ENCODE peak calls at places on chromosome 4, in ten cellular contexts. K is stomach, V is suprapubic skin, J is H1, L is prostate gland, E is heart left ventricle, N is Peyer's patch, H is transverse colon, X is ovary, O is lower leg skin. I is an unnamed sample.

GRCh38 chr4:107482546-107482945 is 237.5 kb downstream of the PAPSS1 start:
- DNase-seq in K (no peak), V (no peak), J (no peak), L (no peak), E (no peak), N (no peak), H (no peak), X (no peak), O (no peak), I (no peak)

GRCh38 chr4:180805101-180805500 is 1438.1 kb upstream of the TENM3 start:
- DNase-seq in K (no peak), V (no peak), J (no peak), L (no peak), E (no peak), N (no peak), H (no peak), X (no peak), O (no peak), I (no peak)

GRCh38 chr4:172830295-172830764 is 338.3 kb upstream of the GALNT7 start:
- DNase-seq in K (no peak), V (no peak), J (no peak), L (no peak), E (no peak), N (no peak), H (no peak), X (no peak), O (no peak), I (peak; percentile 12)

GRCh38 chr4:2515835-2516550 is 20.5 kb upstream of the FAM193A start:
- DNase-seq in K (peak; percentile 79), V (no peak), J (no peak), L (no peak), E (peak; percentile 51), N (no peak), H (no peak), X (peak; percentile 72), O (no peak), I (no peak)

GRCh38 chr4:103634236-103634635 is 85.5 kb downstream of the TACR3 start:
- DNase-seq in K (no peak), V (no peak), J (no peak), L (no peak), E (no peak), N (no peak), H (no peak), X (no peak), O (no peak), I (no peak)

GRCh38 chr4:87804871-87805270 is 5.5 kb downstream of the IBSP start:
- DNase-seq in K (no peak), V (no peak), J (no peak), L (no peak), E (no peak), N (no peak), H (no peak), X (no peak), O (no peak), I (no peak)

GRCh38 chr4:110193822-110194761 is 4.3 kb downstream of the ELOVL6 start:
- DNase-seq in K (peak; percentile 81), V (peak; percentile 73), J (peak; percentile 64), L (peak; percentile 77), E (peak; percentile 49), N (peak; percentile 84), H (peak; percentile 80), X (peak; percentile 67), O (no peak), I (peak; percentile 97)

GRCh38 chr4:39706334-39706733 is 8.4 kb downstream of the UBE2K start:
- DNase-seq in K (peak; percentile 77), V (no peak), J (no peak), L (peak; percentile 14), E (peak; percentile 44), N (no peak), H (peak; percentile 59), X (no peak), O (no peak), I (peak; percentile 42)

GRCh38 chr4:45063701-45064100 is 337.3 kb upstream of the GNPDA2 start:
- DNase-seq in K (no peak), V (no peak), J (no peak), L (no peak), E (no peak), N (no peak), H (no peak), X (no peak), O (no peak), I (no peak)

GRCh38 chr4:95563638-95564337 is 15.0 kb upstream of the UNC5C start:
- DNase-seq in K (no peak), V (no peak), J (no peak), L (no peak), E (no peak), N (no peak), H (no peak), X (no peak), O (no peak), I (no peak)

GRCh38 chr4:104870495-104871228 is 276.0 kb upstream of the TET2 start:
- DNase-seq in K (no peak), V (no peak), J (no peak), L (no peak), E (no peak), N (no peak), H (no peak), X (no peak), O (no peak), I (no peak)

GRCh38 chr4:70908993-70909556 is 6.9 kb downstream of the MOB1B start:
- DNase-seq in K (no peak), V (no peak), J (no peak), L (no peak), E (no peak), N (no peak), H (no peak), X (no peak), O (no peak), I (no peak)

GRCh38 chr4:25861951-25862410 is 807 bp downstream of the SEL1L3 start:
- DNase-seq in K (no peak), V (no peak), J (no peak), L (peak; percentile 15), E (no peak), N (peak; percentile 50), H (peak; percentile 27), X (peak; percentile 39), O (no peak), I (peak; percentile 81)
- TF ChIP-seq POLR2A in K (no peak), V (no peak), J (no peak), L (no peak), E (no peak), N (no peak), H (no peak), X (no peak), O (no peak), I (peak; percentile 32)

DNA sequence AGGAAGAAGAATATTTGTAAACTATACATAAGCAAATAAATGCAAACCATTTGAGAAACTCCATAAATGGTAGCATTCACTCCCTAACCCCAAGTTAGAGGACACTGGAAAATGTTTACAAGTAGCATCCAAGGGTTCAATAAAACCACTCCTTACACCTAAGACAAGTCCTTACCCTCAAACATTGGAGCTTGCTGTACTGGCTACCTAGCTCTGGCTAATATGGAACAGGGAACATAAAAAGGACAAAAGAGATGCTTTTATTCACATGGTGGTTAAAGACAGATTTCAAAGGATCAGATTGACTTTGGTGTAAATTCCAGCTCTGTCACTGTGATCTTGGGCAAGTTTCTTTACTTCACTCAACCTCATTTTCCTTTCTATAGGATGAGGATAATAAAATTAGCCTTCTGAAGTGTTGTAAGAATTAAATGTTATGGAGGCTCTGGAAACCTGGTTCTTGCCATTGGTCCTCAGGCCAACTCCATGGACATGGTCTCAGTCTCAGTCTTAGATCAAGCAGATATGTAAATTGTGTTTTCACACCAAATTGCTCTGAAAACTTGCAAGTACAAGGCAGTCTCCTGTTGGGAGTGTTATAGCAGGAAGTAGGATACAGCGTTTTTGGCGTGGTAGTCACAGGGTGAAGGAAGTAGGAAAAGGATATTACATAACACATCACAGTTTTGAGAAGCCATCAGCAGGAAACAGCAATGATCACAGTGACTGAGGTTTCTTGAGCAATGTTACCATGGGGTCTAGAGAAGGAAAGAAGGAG is 3.3 kb downstream of the CXCL1 start:
- DNase-seq in K (no peak), V (no peak), J (no peak), L (no peak), E (no peak), N (no peak), H (no peak), X (no peak), O (no peak), I (no peak)
- TF ChIP-seq POLR2A in K (no peak), V (no peak), J (no peak), L (no peak), E (no peak), N (no peak), H (no peak), X (no peak), O (no peak), I (no peak)

GRCh38 chr4:151930372-151930771 is 169.6 kb upstream of the GATB start:
- DNase-seq in K (no peak), V (no peak), J (no peak), L (no peak), E (peak; percentile 12), N (no peak), H (no peak), X (no peak), O (no peak), I (no peak)
- TF ChIP-seq POLR2A in K (no peak), V (no peak), J (no peak), L (no peak), E (no peak), N (no peak), H (no peak), X (no peak), O (no peak), I (no peak)

GRCh38 chr4:76752911-76753494 is 144.9 kb downstream of the SOWAHB start:
- DNase-seq in K (no peak), V (no peak), J (no peak), L (no peak), E (no peak), N (no peak), H (no peak), X (no peak), O (no peak), I (no peak)

GRCh38 chr4:76751612-76752343 is 146.2 kb downstream of the SOWAHB start:
- DNase-seq in K (no peak), V (no peak), J (no peak), L (no peak), E (no peak), N (no peak), H (no peak), X (no peak), O (no peak), I (no peak)

GRCh38 chr4:76755756-76756155 is 142.2 kb downstream of the SOWAHB start:
- DNase-seq in K (no peak), V (no peak), J (no peak), L (no peak), E (no peak), N (no peak), H (no peak), X (no peak), O (no peak), I (no peak)

GRCh38 chr4:76754439-76754838 is 143.5 kb downstream of the SOWAHB start:
- DNase-seq in K (no peak), V (no peak), J (no peak), L (no peak), E (no peak), N (no peak), H (no peak), X (no peak), O (no peak), I (no peak)

DNA sequence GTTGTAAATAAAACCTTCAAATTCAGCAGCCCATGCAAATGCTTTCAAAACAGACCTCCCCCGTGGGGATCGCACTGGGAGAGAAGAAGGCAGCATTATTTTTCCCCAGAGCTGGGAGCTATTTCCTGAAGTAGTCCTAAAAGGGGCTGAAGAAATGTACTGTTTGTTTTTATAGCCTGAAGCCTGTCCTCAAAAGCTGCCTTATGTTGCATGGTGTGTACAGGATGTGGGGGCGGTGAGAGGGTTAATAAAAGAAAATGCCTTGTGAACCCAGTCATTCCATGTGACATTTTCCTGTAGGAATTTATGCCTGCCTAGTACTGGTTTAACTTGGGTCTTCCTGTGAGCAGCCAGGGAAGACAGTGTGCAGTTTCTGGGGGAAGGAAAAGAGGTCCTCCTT is 144.1 kb downstream of the SOWAHB start:
- DNase-seq in K (no peak), V (no peak), J (no peak), L (no peak), E (no peak), N (no peak), H (no peak), X (no peak), O (no peak), I (no peak)
- TF ChIP-seq POLR2A in K (no peak), V (no peak), J (no peak), L (no peak), E (no peak), N (no peak), H (no peak), X (no peak), O (no peak), I (no peak)

I was measured in erythroblast.